ENCODE peak calls at places on chromosome 3, in four cellular contexts. One of them, this sample, is unnamed.
A peak's percentile ranks its signal among the peaks of the same experiment; 100 is the strongest.

GRCh38 chr3:151770941-151771340 is 37.2 kb downstream of the AADACL2 start:
- DNase-seq in aorta: peak; percentile 71
- DNase-seq in bronchial epithelial cell: peak; percentile 22
- DNase-seq in cardiac fibroblast: peak; percentile 80
- DNase-seq in this sample: peak; percentile 48

GRCh38 chr3:183504597-183504996 is 50.9 kb downstream of the KLHL6 start:
- DNase-seq in cardiac fibroblast: no peak
- DNase-seq in aorta: no peak
- DNase-seq in bronchial epithelial cell: no peak
- DNase-seq in this sample: no peak

GRCh38 chr3:62084558-62084957 is 288.8 kb downstream of the FEZF2 start:
- DNase-seq in aorta: no peak
- DNase-seq in bronchial epithelial cell: peak; percentile 61
- DNase-seq in cardiac fibroblast: peak; percentile 12
- DNase-seq in this sample: no peak

GRCh38 chr3:29141197-29141911 is 139.5 kb upstream of the RBMS3 start:
- DNase-seq in cardiac fibroblast: no peak
- DNase-seq in bronchial epithelial cell: no peak
- DNase-seq in aorta: no peak
- DNase-seq in this sample: no peak

GRCh38 chr3:66703501-66703900 is 202.7 kb upstream of the LRIG1 start:
- DNase-seq in cardiac fibroblast: peak; percentile 37
- DNase-seq in aorta: no peak
- DNase-seq in bronchial epithelial cell: no peak
- DNase-seq in this sample: no peak

GRCh38 chr3:30693470-30694120 is 87.2 kb downstream of the TGFBR2 start:
- DNase-seq in aorta: no peak
- DNase-seq in cardiac fibroblast: peak; percentile 85
- DNase-seq in bronchial epithelial cell: peak; percentile 68
- DNase-seq in this sample: no peak

GRCh38 chr3:14218355-14218754 is 39.7 kb downstream of the LSM3 start:
- DNase-seq in aorta: no peak
- DNase-seq in cardiac fibroblast: no peak
- DNase-seq in bronchial epithelial cell: no peak
- DNase-seq in this sample: no peak

GRCh38 chr3:105253225-105253624 is 113.5 kb upstream of the ALCAM start:
- DNase-seq in bronchial epithelial cell: no peak
- DNase-seq in aorta: no peak
- DNase-seq in cardiac fibroblast: peak; percentile 9
- DNase-seq in this sample: no peak

GRCh38 chr3:52176188-52176752 is 21.7 kb upstream of the ALAS1 start:
- DNase-seq in bronchial epithelial cell: no peak
- DNase-seq in aorta: peak; percentile 38
- DNase-seq in cardiac fibroblast: no peak
- DNase-seq in this sample: no peak

GRCh38 chr3:74281705-74282104 is 332.8 kb downstream of the CNTN3 start:
- DNase-seq in aorta: no peak
- DNase-seq in cardiac fibroblast: no peak
- DNase-seq in bronchial epithelial cell: no peak
- DNase-seq in this sample: no peak

GRCh38 chr3:11739123-11739522 is 95.4 kb upstream of the VGLL4 start:
- DNase-seq in bronchial epithelial cell: no peak
- DNase-seq in aorta: no peak
- DNase-seq in cardiac fibroblast: no peak
- DNase-seq in this sample: no peak

GRCh38 chr3:38634133-38634532 is 15.4 kb downstream of the SCN5A start:
- DNase-seq in aorta: no peak
- DNase-seq in bronchial epithelial cell: no peak
- DNase-seq in cardiac fibroblast: peak; percentile 49
- DNase-seq in this sample: peak; percentile 15

GRCh38 chr3:20145874-20146273 is 40.1 kb downstream of the SGO1 start:
- DNase-seq in aorta: no peak
- DNase-seq in bronchial epithelial cell: no peak
- DNase-seq in cardiac fibroblast: no peak
- DNase-seq in this sample: no peak

GRCh38 chr3:31077021-31077601 is 182.7 kb upstream of the GADL1 start:
- DNase-seq in bronchial epithelial cell: peak; percentile 99
- DNase-seq in cardiac fibroblast: peak; percentile 90
- DNase-seq in aorta: peak; percentile 50
- DNase-seq in this sample: peak; percentile 81

GRCh38 chr3:42662813-42663535 is 9.5 kb downstream of the ZBTB47 start:
- DNase-seq in aorta: no peak
- DNase-seq in cardiac fibroblast: no peak
- DNase-seq in bronchial epithelial cell: no peak
- DNase-seq in this sample: no peak

GRCh38 chr3:38271552-38271951 is 5.9 kb downstream of the SLC22A13 start:
- DNase-seq in bronchial epithelial cell: no peak
- DNase-seq in cardiac fibroblast: no peak
- DNase-seq in aorta: no peak
- DNase-seq in this sample: no peak

GRCh38 chr3:141227752-141228151 is 3.9 kb upstream of the PXYLP1 start:
- DNase-seq in bronchial epithelial cell: no peak
- DNase-seq in cardiac fibroblast: peak; percentile 50
- DNase-seq in aorta: no peak
- DNase-seq in this sample: peak; percentile 71

GRCh38 chr3:193732827-193733226 is 139.8 kb downstream of the OPA1 start:
- DNase-seq in cardiac fibroblast: no peak
- DNase-seq in bronchial epithelial cell: no peak
- DNase-seq in aorta: no peak
- DNase-seq in this sample: no peak

GRCh38 chr3:195150194-195151118 is 120.5 kb downstream of the XXYLT1 start:
- DNase-seq in aorta: peak; percentile 84
- DNase-seq in bronchial epithelial cell: peak; percentile 88
- DNase-seq in cardiac fibroblast: peak; percentile 98
- DNase-seq in this sample: no peak

GRCh38 chr3:121747976-121748375 is 1.6 kb downstream of the GOLGB1 start:
- DNase-seq in cardiac fibroblast: peak; percentile 9
- DNase-seq in bronchial epithelial cell: no peak
- DNase-seq in aorta: no peak
- DNase-seq in this sample: no peak
- H3K4me3 ChIP-seq in cardiac fibroblast: peak overlapping the region; percentile 89
- H3K4me3 ChIP-seq in bronchial epithelial cell: peak overlapping the region; percentile 85
- H3K4me3 ChIP-seq in aorta: peak overlapping the region; percentile 75
- H3K4me3 ChIP-seq in this sample: peak overlapping the region; percentile 90

GRCh38 chr3:185720326-185720725 is 104.5 kb downstream of the IGF2BP2 start:
- DNase-seq in cardiac fibroblast: peak; percentile 32
- DNase-seq in bronchial epithelial cell: no peak
- DNase-seq in aorta: no peak
- DNase-seq in this sample: no peak
- H3K4me3 ChIP-seq in cardiac fibroblast: no peak overlapping the region
- H3K4me3 ChIP-seq in bronchial epithelial cell: no peak overlapping the region
- H3K4me3 ChIP-seq in aorta: no peak overlapping the region
- H3K4me3 ChIP-seq in this sample: no peak overlapping the region

GRCh38 chr3:132134611-132135010 is 99.8 kb upstream of the CPNE4 start:
- DNase-seq in aorta: no peak
- DNase-seq in bronchial epithelial cell: peak; percentile 97
- DNase-seq in cardiac fibroblast: peak; percentile 93
- DNase-seq in this sample: peak; percentile 67
- H3K4me3 ChIP-seq in aorta: no peak overlapping the region
- H3K4me3 ChIP-seq in bronchial epithelial cell: no peak overlapping the region
- H3K4me3 ChIP-seq in cardiac fibroblast: peak overlapping the region; percentile 11
- H3K4me3 ChIP-seq in this sample: no peak overlapping the region

DNA sequence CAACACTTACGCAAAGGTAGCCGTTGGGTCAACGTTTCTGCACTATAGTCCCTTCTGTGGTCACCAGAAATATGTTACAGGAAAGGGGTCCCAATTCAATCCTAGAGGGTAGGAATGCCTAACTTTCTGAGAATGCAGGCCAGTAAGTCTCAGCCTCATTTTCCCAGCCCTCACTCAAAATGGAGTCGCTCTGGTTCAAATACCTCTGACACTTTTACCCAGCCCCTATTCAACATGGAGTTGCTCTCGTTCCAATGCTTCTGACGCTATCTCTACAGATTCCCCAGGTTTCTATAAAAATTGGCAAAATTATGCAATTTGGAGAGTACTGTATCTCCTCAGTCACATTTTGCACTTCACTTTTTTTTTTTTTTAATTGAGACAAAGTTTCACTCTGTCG is 39.7 kb downstream of the ZNF445 start:
- DNase-seq in cardiac fibroblast: no peak
- DNase-seq in aorta: no peak
- DNase-seq in bronchial epithelial cell: no peak
- DNase-seq in this sample: no peak
- H3K4me3 ChIP-seq in cardiac fibroblast: no peak overlapping the region
- H3K4me3 ChIP-seq in aorta: no peak overlapping the region
- H3K4me3 ChIP-seq in bronchial epithelial cell: no peak overlapping the region
- H3K4me3 ChIP-seq in this sample: no peak overlapping the region

GRCh38 chr3:25429441-25429907 is 1.4 kb downstream of the RARB start:
- DNase-seq in aorta: no peak
- DNase-seq in bronchial epithelial cell: no peak
- DNase-seq in cardiac fibroblast: no peak
- DNase-seq in this sample: no peak

GRCh38 chr3:25433106-25433505 is 5.0 kb downstream of the RARB start:
- DNase-seq in bronchial epithelial cell: no peak
- DNase-seq in aorta: no peak
- DNase-seq in cardiac fibroblast: no peak
- DNase-seq in this sample: no peak

GRCh38 chr3:25429960-25430941 is 2.2 kb downstream of the RARB start:
- DNase-seq in cardiac fibroblast: peak; percentile 57
- DNase-seq in aorta: no peak
- DNase-seq in bronchial epithelial cell: peak; percentile 32
- DNase-seq in this sample: no peak

GRCh38 chr3:25432191-25432720 is 4.2 kb downstream of the RARB start:
- DNase-seq in aorta: no peak
- DNase-seq in bronchial epithelial cell: no peak
- DNase-seq in cardiac fibroblast: peak; percentile 32
- DNase-seq in this sample: no peak

GRCh38 chr3:25430942-25431570 is 3.0 kb downstream of the RARB start:
- DNase-seq in cardiac fibroblast: peak; percentile 38
- DNase-seq in aorta: no peak
- DNase-seq in bronchial epithelial cell: no peak
- DNase-seq in this sample: no peak
- H3K4me3 ChIP-seq in cardiac fibroblast: peak overlapping the region; percentile 71
- H3K4me3 ChIP-seq in aorta: peak overlapping the region; percentile 30
- H3K4me3 ChIP-seq in bronchial epithelial cell: no peak overlapping the region
- H3K4me3 ChIP-seq in this sample: no peak overlapping the region

GRCh38 chr3:16514799-16515353 is 1.4 kb upstream of the RFTN1 start:
- DNase-seq in cardiac fibroblast: no peak
- DNase-seq in aorta: no peak
- DNase-seq in bronchial epithelial cell: no peak
- DNase-seq in this sample: no peak
- H3K4me3 ChIP-seq in cardiac fibroblast: no peak overlapping the region
- H3K4me3 ChIP-seq in aorta: no peak overlapping the region
- H3K4me3 ChIP-seq in bronchial epithelial cell: no peak overlapping the region
- H3K4me3 ChIP-seq in this sample: no peak overlapping the region

GRCh38 chr3:56101576-56101975 is 366.7 kb downstream of the ERC2 start:
- DNase-seq in aorta: no peak
- DNase-seq in bronchial epithelial cell: no peak
- DNase-seq in cardiac fibroblast: no peak
- DNase-seq in this sample: no peak
- H3K4me3 ChIP-seq in aorta: no peak overlapping the region
- H3K4me3 ChIP-seq in bronchial epithelial cell: no peak overlapping the region
- H3K4me3 ChIP-seq in cardiac fibroblast: no peak overlapping the region
- H3K4me3 ChIP-seq in this sample: no peak overlapping the region

GRCh38 chr3:138944842-138945645 is 1.9 kb downstream of the FOXL2 start:
- DNase-seq in aorta: no peak
- DNase-seq in cardiac fibroblast: no peak
- DNase-seq in bronchial epithelial cell: no peak
- DNase-seq in this sample: no peak
- H3K4me3 ChIP-seq in aorta: peak overlapping the region; percentile 23
- H3K4me3 ChIP-seq in cardiac fibroblast: no peak overlapping the region
- H3K4me3 ChIP-seq in bronchial epithelial cell: no peak overlapping the region
- H3K4me3 ChIP-seq in this sample: no peak overlapping the region

GRCh38 chr3:132660056-132660744 is at the start of gene UBA5:
- DNase-seq in bronchial epithelial cell: peak; percentile 52
- DNase-seq in aorta: peak; percentile 76
- DNase-seq in cardiac fibroblast: peak; percentile 78
- DNase-seq in this sample: peak; percentile 10

GRCh38 chr3:132660745-132661067 is 577 bp downstream of the UBA5 start:
- DNase-seq in bronchial epithelial cell: peak; percentile 40
- DNase-seq in aorta: no peak
- DNase-seq in cardiac fibroblast: peak; percentile 43
- DNase-seq in this sample: no peak

GRCh38 chr3:132659000-132659369 is 624 bp downstream of the ACAD11 start:
- DNase-seq in cardiac fibroblast: no peak
- DNase-seq in bronchial epithelial cell: no peak
- DNase-seq in aorta: no peak
- DNase-seq in this sample: peak; percentile 4

GRCh38 chr3:132659370-132660055 is at the start of gene ACAD11:
- DNase-seq in bronchial epithelial cell: peak; percentile 61
- DNase-seq in cardiac fibroblast: peak; percentile 75
- DNase-seq in aorta: peak; percentile 89
- DNase-seq in this sample: peak; percentile 29

GRCh38 chr3:132657869-132658747 is 1.5 kb downstream of the ACAD11 start:
- DNase-seq in bronchial epithelial cell: no peak
- DNase-seq in cardiac fibroblast: no peak
- DNase-seq in aorta: no peak
- DNase-seq in this sample: no peak
- H3K4me3 ChIP-seq in bronchial epithelial cell: no peak overlapping the region
- H3K4me3 ChIP-seq in cardiac fibroblast: peak overlapping the region; percentile 74
- H3K4me3 ChIP-seq in aorta: no peak overlapping the region
- H3K4me3 ChIP-seq in this sample: peak overlapping the region; percentile 80

DNA sequence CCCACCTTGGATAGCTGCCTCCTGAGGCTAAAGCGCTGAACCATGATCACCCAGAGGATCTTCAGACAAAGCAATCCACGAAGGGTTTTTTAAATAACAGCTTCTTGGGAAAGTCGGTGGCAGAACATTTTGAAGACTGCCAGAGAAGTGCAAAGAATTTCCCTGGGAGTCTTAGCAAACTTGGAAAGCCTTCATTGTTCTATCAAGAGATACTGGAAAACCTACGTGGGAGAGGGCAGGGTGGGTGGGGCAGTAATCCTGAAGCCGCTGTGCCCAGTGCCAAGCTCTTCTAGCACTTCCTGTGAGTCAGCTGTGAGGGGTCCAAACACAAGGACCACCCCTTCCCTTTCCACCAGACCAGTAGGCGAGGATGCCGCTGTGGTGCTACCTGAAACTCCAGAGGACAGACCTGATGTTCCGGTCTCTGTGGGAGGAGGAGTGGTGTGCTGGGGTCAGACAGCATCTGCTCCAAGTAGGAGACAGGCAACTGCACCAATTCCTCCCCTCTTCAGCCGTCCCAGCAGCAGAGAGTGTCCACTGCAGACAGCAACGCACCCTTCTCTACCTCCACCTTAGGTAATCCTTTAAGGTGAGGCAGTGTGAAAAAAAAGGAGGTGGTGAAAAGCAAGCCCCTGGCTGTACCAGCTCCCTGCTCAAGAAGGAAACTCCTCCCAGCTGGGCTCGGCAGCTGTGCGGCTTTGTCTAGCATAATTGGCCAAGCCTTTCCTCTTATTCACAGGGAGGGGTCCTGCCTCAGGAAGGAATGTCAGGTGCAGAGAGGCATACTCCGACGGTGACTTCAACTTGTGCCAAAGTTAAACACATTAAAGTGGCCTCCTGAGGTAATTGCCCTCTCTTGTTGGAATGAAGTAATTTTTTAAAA is 99.0 kb downstream of the TMCC1 start:
- DNase-seq in aorta: no peak
- DNase-seq in cardiac fibroblast: peak; percentile 70
- DNase-seq in bronchial epithelial cell: peak; percentile 98
- DNase-seq in this sample: no peak
- H3K4me3 ChIP-seq in aorta: no peak overlapping the region
- H3K4me3 ChIP-seq in cardiac fibroblast: peak overlapping the region; percentile 43
- H3K4me3 ChIP-seq in bronchial epithelial cell: peak overlapping the region; percentile 30
- H3K4me3 ChIP-seq in this sample: no peak overlapping the region